ENCODE peak calls at places on chromosome 22, in ten cellular contexts. L is uterus; E is sigmoid colon; U is Peyer's patch; T is GM06990; J is lung; G is cardiac muscle cell; X is aorta; K is CD8-positive, alpha-beta T cell; H is IMR-90. Z is an unnamed sample. For H3K27me3, the result is how much of the 10 kb centered on the place peaks cover.

GRCh38 chr22:24510694-24511625 is 15.8 kb downstream of the UPB1 start:
- DNase-seq in L (no peak), E (no peak), U (no peak), T (no peak), J (no peak), G (peak), X (peak), K (no peak), H (peak), Z (no peak)

GRCh38 chr22:31211862-31212730 is at the start of gene LIMK2:
- DNase-seq in L (peak), E (peak), U (peak), T (peak), J (peak), G (peak), X (peak), K (peak), H (peak), Z (peak)

GRCh38 chr22:26461188-26461810 is 22.3 kb downstream of the HPS4 start:
- DNase-seq in L (peak), E (no peak), U (peak), T (no peak), J (peak), G (peak), X (peak), K (peak), H (peak), Z (peak)

GRCh38 chr22:33350391-33350955 is 292.3 kb upstream of the SYN3 start:
- DNase-seq in L (no peak), E (no peak), U (no peak), T (no peak), J (no peak), G (no peak), X (no peak), K (no peak), H (no peak), Z (no peak)

GRCh38 chr22:29877620-29878019 is 5.4 kb upstream of the MTMR3 start:
- DNase-seq in L (no peak), E (no peak), U (no peak), T (no peak), J (no peak), G (no peak), X (no peak), K (no peak), H (peak), Z (no peak)

GRCh38 chr22:43343262-43343988 is at the start of gene SCUBE1:
- DNase-seq in L (no peak), E (no peak), U (peak), T (no peak), J (peak), G (peak), X (peak), K (peak), H (no peak), Z (no peak)

GRCh38 chr22:33476716-33477115 is 418.5 kb upstream of the SYN3 start:
- DNase-seq in L (no peak), E (no peak), U (no peak), T (no peak), J (no peak), G (no peak), X (no peak), K (no peak), H (peak), Z (no peak)

GRCh38 chr22:30575011-30575671 is 676 bp upstream of the GAL3ST1 start:
- DNase-seq in L (peak), E (no peak), U (no peak), T (no peak), J (peak), G (no peak), X (peak), K (no peak), H (peak), Z (no peak)

GRCh38 chr22:42805016-42805997 is 51.8 kb downstream of the ARFGAP3 start:
- DNase-seq in L (peak), E (peak), U (peak), T (no peak), J (peak), G (no peak), X (no peak), K (no peak), H (no peak), Z (no peak)

GRCh38 chr22:42773161-42773560 is 52.5 kb upstream of the A4GALT start:
- DNase-seq in L (no peak), E (no peak), U (peak), T (no peak), J (no peak), G (no peak), X (no peak), K (no peak), H (no peak), Z (no peak)

GRCh38 chr22:47954107-47954506 is 1191.7 kb downstream of the TBC1D22A start:
- DNase-seq in L (no peak), E (no peak), U (no peak), T (no peak), J (no peak), G (no peak), X (no peak), K (no peak), H (no peak), Z (no peak)

GRCh38 chr22:42591987-42592386 is 22.7 kb downstream of the POLDIP3 start:
- DNase-seq in L (no peak), E (no peak), U (no peak), T (no peak), J (no peak), G (no peak), X (no peak), K (no peak), H (no peak), Z (no peak)

GRCh38 chr22:49571326-49571725 is 256.3 kb downstream of the BRD1 start:
- DNase-seq in L (no peak), E (peak), U (no peak), T (no peak), J (no peak), G (no peak), X (no peak), K (no peak), H (no peak), Z (no peak)

GRCh38 chr22:49568751-49569285 is 258.9 kb downstream of the BRD1 start:
- DNase-seq in L (no peak), E (peak), U (no peak), T (no peak), J (no peak), G (no peak), X (no peak), K (no peak), H (no peak), Z (no peak)

GRCh38 chr22:41280065-41280464 is 5.9 kb downstream of the RANGAP1 start:
- DNase-seq in L (no peak), E (no peak), U (no peak), T (no peak), J (no peak), G (no peak), X (no peak), K (no peak), H (no peak), Z (no peak)

GRCh38 chr22:37804502-37804885 is 3.2 kb upstream of the GCAT start:
- DNase-seq in L (no peak), E (no peak), U (no peak), T (no peak), J (no peak), G (no peak), X (no peak), K (no peak), H (no peak), Z (no peak)

GRCh38 chr22:33923033-33923432 is 2.8 kb upstream of the LARGE1 start:
- DNase-seq in L (no peak), E (no peak), U (no peak), T (no peak), J (no peak), G (no peak), X (no peak), K (no peak), H (peak), Z (no peak)

GRCh38 chr22:25451480-25452114 is 112.9 kb upstream of the GRK3 start:
- DNase-seq in L (no peak), E (no peak), U (no peak), T (no peak), J (no peak), G (no peak), X (no peak), K (no peak), H (peak), Z (no peak)

GRCh38 chr22:37121887-37122591 is 12.5 kb upstream of the TMPRSS6 start:
- DNase-seq in L (no peak), E (no peak), U (peak), T (peak), J (no peak), G (no peak), X (peak), K (peak), H (peak), Z (no peak)

GRCh38 chr22:41085842-41086241 is 6.5 kb upstream of the EP300 start:
- DNase-seq in L (no peak), E (no peak), U (no peak), T (no peak), J (no peak), G (no peak), X (no peak), K (no peak), H (no peak), Z (no peak)

GRCh38 chr22:46931414-46931813 is 169.0 kb downstream of the TBC1D22A start:
- DNase-seq in L (no peak), E (no peak), U (no peak), T (no peak), J (no peak), G (no peak), X (no peak), K (no peak), H (no peak), Z (no peak)

GRCh38 chr22:49956418-49956770 is 4.2 kb upstream of the PIM3 start:
- DNase-seq in L (no peak), E (peak), U (no peak), T (no peak), J (no peak), G (no peak), X (no peak), K (no peak), H (no peak), Z (no peak)

GRCh38 chr22:47795477-47796127 is 1033.2 kb downstream of the TBC1D22A start:
- DNase-seq in L (no peak), E (no peak), U (no peak), T (no peak), J (no peak), G (no peak), X (no peak), K (peak), H (no peak), Z (no peak)

GRCh38 chr22:42229455-42230149 is 40.9 kb downstream of the TCF20 start:
- DNase-seq in L (peak), E (peak), U (no peak), T (no peak), J (peak), G (no peak), X (no peak), K (no peak), H (peak), Z (no peak)

GRCh38 chr22:37607912-37608476 is 640 bp upstream of the GGA1 start:
- DNase-seq in L (no peak), E (no peak), U (no peak), T (no peak), J (no peak), G (no peak), X (no peak), K (peak), H (no peak), Z (peak)

GRCh38 chr22:37054600-37055365 is 3.2 kb downstream of the KCTD17 start:
- DNase-seq in L (no peak), E (no peak), U (no peak), T (no peak), J (no peak), G (no peak), X (no peak), K (no peak), H (no peak), Z (no peak)

GRCh38 chr22:48098243-48098935 is 1335.9 kb downstream of the TBC1D22A start:
- DNase-seq in L (no peak), E (no peak), U (peak), T (peak), J (no peak), G (no peak), X (no peak), K (peak), H (no peak), Z (no peak)

GRCh38 chr22:31104869-31105268 is 2.5 kb downstream of the SELENOM start:
- DNase-seq in L (peak), E (peak), U (no peak), T (no peak), J (no peak), G (no peak), X (peak), K (no peak), H (no peak), Z (no peak)

GRCh38 chr22:36336246-36337182 is 51.3 kb downstream of the MYH9 start:
- DNase-seq in L (no peak), E (no peak), U (no peak), T (no peak), J (no peak), G (no peak), X (no peak), K (no peak), H (no peak), Z (no peak)

GRCh38 chr22:49052560-49052959 is 775.1 kb downstream of the BRD1 start:
- DNase-seq in L (no peak), E (no peak), U (no peak), T (no peak), J (no peak), G (no peak), X (no peak), K (no peak), H (no peak), Z (no peak)

GRCh38 chr22:36922097-36922608 is 8.7 kb downstream of the CSF2RB start:
- DNase-seq in L (no peak), E (no peak), U (peak), T (no peak), J (no peak), G (no peak), X (no peak), K (no peak), H (no peak), Z (no peak)

GRCh38 chr22:30425616-30426394 is at the start of gene MTFP1:
- DNase-seq in L (peak), E (peak), U (peak), T (peak), J (peak), G (peak), X (peak), K (peak), H (peak), Z (no peak)

GRCh38 chr22:49083607-49084006 is 744.1 kb downstream of the BRD1 start:
- DNase-seq in L (no peak), E (peak), U (no peak), T (no peak), J (no peak), G (no peak), X (no peak), K (no peak), H (no peak), Z (no peak)

GRCh38 chr22:49230194-49230577 is 597.5 kb downstream of the BRD1 start:
- DNase-seq in L (no peak), E (no peak), U (no peak), T (no peak), J (peak), G (peak), X (no peak), K (no peak), H (no peak), Z (no peak)

GRCh38 chr22:24133187-24133965 is 47.9 kb upstream of the SUSD2 start:
- DNase-seq in L (peak), E (peak), U (no peak), T (no peak), J (no peak), G (peak), X (no peak), K (peak), H (peak), Z (no peak)

GRCh38 chr22:19747574-19747973 is 13.0 kb upstream of the TBX1 start:
- DNase-seq in L (no peak), E (no peak), U (no peak), T (no peak), J (no peak), G (no peak), X (no peak), K (no peak), H (no peak), Z (no peak)

GRCh38 chr22:19744350-19745006 is 16.1 kb upstream of the TBX1 start:
- DNase-seq in L (no peak), E (no peak), U (no peak), T (no peak), J (no peak), G (no peak), X (no peak), K (no peak), H (no peak), Z (no peak)

GRCh38 chr22:19748139-19748538 is 12.4 kb upstream of the TBX1 start:
- DNase-seq in L (no peak), E (no peak), U (no peak), T (no peak), J (no peak), G (no peak), X (no peak), K (no peak), H (no peak), Z (no peak)

GRCh38 chr22:19745155-19746133 is 15.1 kb upstream of the TBX1 start:
- DNase-seq in L (no peak), E (no peak), U (no peak), T (no peak), J (no peak), G (no peak), X (no peak), K (no peak), H (no peak), Z (no peak)

GRCh38 chr22:19746726-19747125 is 13.9 kb upstream of the TBX1 start:
- DNase-seq in L (no peak), E (no peak), U (no peak), T (no peak), J (no peak), G (no peak), X (no peak), K (no peak), H (no peak), Z (no peak)
- H3K27me3 ChIP-seq in L (under half), E (under half), U (under half), T (under half), J (under half), G (under half), X (under half), K (under half), H (under half), Z (under half)

GRCh38 chr22:21069375-21069774 is 23.6 kb downstream of the LRRC74B start:
- DNase-seq in L (no peak), E (no peak), U (no peak), T (no peak), J (no peak), G (no peak), X (no peak), K (no peak), H (no peak), Z (no peak)
- H3K27me3 ChIP-seq in L (under half), E (under half), U (under half), T (under half), J (under half), G (under half), X (under half), K (under half), H (under half), Z (under half)

GRCh38 chr22:22013559-22014284 is 31.1 kb upstream of the TOP3B start:
- DNase-seq in L (no peak), E (no peak), U (no peak), T (no peak), J (no peak), G (no peak), X (no peak), K (no peak), H (no peak), Z (no peak)

GRCh38 chr22:22018825-22019658 is 36.5 kb upstream of the TOP3B start:
- DNase-seq in L (no peak), E (no peak), U (no peak), T (no peak), J (no peak), G (no peak), X (no peak), K (no peak), H (no peak), Z (no peak)

GRCh38 chr22:22014285-22014659 is 31.7 kb upstream of the TOP3B start:
- DNase-seq in L (no peak), E (no peak), U (no peak), T (no peak), J (no peak), G (no peak), X (no peak), K (no peak), H (no peak), Z (no peak)

GRCh38 chr22:22011964-22012363 is 29.4 kb upstream of the TOP3B start:
- DNase-seq in L (no peak), E (no peak), U (no peak), T (no peak), J (no peak), G (no peak), X (no peak), K (no peak), H (no peak), Z (no peak)

DNA sequence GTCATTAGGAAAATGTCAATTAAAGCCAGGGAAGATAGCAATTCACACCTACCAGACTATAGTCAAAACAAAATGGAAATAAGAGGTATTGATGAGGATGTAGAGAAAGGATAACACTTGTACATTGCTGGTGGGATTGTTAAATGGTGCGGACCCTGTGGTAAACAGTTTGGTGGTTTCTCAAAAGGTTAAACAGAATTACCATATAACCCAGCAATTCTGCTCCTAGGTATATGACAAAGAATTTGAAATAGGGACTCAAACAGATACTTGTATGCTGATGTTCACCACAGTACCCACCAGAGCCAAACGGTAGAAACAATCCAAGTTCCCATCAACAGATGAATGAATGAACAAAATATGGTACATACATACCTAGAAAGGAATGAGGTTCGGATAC is 33.0 kb upstream of the TOP3B start:
- DNase-seq in L (no peak), E (no peak), U (no peak), T (no peak), J (no peak), G (no peak), X (no peak), K (no peak), H (no peak), Z (no peak)
- H3K27me3 ChIP-seq in L (under half), E (under half), U (under half), T (under half), J (under half), G (under half), X (under half), K (under half), H (under half), Z (under half)

GRCh38 chr22:19763141-19764049 is 2.8 kb downstream of the TBX1 start:
- DNase-seq in L (no peak), E (no peak), U (no peak), T (no peak), J (no peak), G (no peak), X (no peak), K (no peak), H (no peak), Z (no peak)
- H3K27me3 ChIP-seq in L (under half), E (half or more), U (half or more), T (under half), J (under half), G (half or more), X (under half), K (under half), H (half or more), Z (half or more)

GRCh38 chr22:39239561-39240423 is 5.0 kb downstream of the PDGFB start:
- DNase-seq in L (no peak), E (no peak), U (no peak), T (no peak), J (peak), G (no peak), X (no peak), K (no peak), H (no peak), Z (no peak)
- H3K27me3 ChIP-seq in L (under half), E (under half), U (under half), T (under half), J (under half), G (under half), X (under half), K (under half), H (under half), Z (under half)